ENCODE peak calls at places on chromosomes 6 and 20, in six cellular contexts. One of them, this sample, is unnamed.

GRCh38 chr20:45407783-45408645 is at the start of gene DBNDD2:
- DNase-seq in A549: no peak
- DNase-seq in breast epithelium: no peak
- DNase-seq in adrenal gland: no peak
- DNase-seq in esophagus squamous epithelium: no peak
- DNase-seq in IMR-90: no peak
- DNase-seq in this sample: no peak

GRCh38 chr6:157995458-157995857 is 13.8 kb downstream of the SYNJ2 start:
- DNase-seq in A549: no peak
- DNase-seq in breast epithelium: no peak
- DNase-seq in adrenal gland: no peak
- DNase-seq in esophagus squamous epithelium: no peak
- DNase-seq in IMR-90: no peak
- DNase-seq in this sample: no peak

GRCh38 chr20:35307666-35308653 is 15.7 kb upstream of the FAM83C start:
- DNase-seq in A549: no peak
- DNase-seq in breast epithelium: peak; percentile 88
- DNase-seq in adrenal gland: peak; percentile 72
- DNase-seq in esophagus squamous epithelium: no peak
- DNase-seq in IMR-90: peak; percentile 83
- DNase-seq in this sample: peak; percentile 50

GRCh38 chr6:46421239-46421638 is 70.0 kb downstream of the RCAN2 start:
- DNase-seq in A549: no peak
- DNase-seq in breast epithelium: no peak
- DNase-seq in adrenal gland: no peak
- DNase-seq in esophagus squamous epithelium: no peak
- DNase-seq in IMR-90: no peak
- DNase-seq in this sample: no peak

GRCh38 chr20:8851446-8851845 is 217.4 kb upstream of the PLCB4 start:
- DNase-seq in A549: no peak
- DNase-seq in breast epithelium: no peak
- DNase-seq in adrenal gland: no peak
- DNase-seq in esophagus squamous epithelium: no peak
- DNase-seq in IMR-90: no peak
- DNase-seq in this sample: no peak

GRCh38 chr6:143513410-143513809 is 1.9 kb upstream of the FUCA2 start:
- DNase-seq in A549: no peak
- DNase-seq in breast epithelium: no peak
- DNase-seq in adrenal gland: no peak
- DNase-seq in esophagus squamous epithelium: no peak
- DNase-seq in IMR-90: no peak
- DNase-seq in this sample: no peak

GRCh38 chr20:3068986-3069900 is 2.2 kb upstream of the OXT start:
- DNase-seq in A549: no peak
- DNase-seq in breast epithelium: no peak
- DNase-seq in adrenal gland: peak; percentile 82
- DNase-seq in esophagus squamous epithelium: no peak
- DNase-seq in IMR-90: peak; percentile 36
- DNase-seq in this sample: no peak

GRCh38 chr20:20815711-20816455 is 103.4 kb upstream of the RALGAPA2 start:
- DNase-seq in A549: no peak
- DNase-seq in breast epithelium: no peak
- DNase-seq in adrenal gland: no peak
- DNase-seq in esophagus squamous epithelium: no peak
- DNase-seq in IMR-90: no peak
- DNase-seq in this sample: no peak

GRCh38 chr6:125693480-125693879 is 56.0 kb upstream of the HEY2 start:
- DNase-seq in A549: no peak
- DNase-seq in breast epithelium: no peak
- DNase-seq in adrenal gland: no peak
- DNase-seq in esophagus squamous epithelium: no peak
- DNase-seq in IMR-90: no peak
- DNase-seq in this sample: no peak

GRCh38 chr6:16540804-16541752 is 220.2 kb downstream of the ATXN1 start:
- DNase-seq in A549: no peak
- DNase-seq in breast epithelium: no peak
- DNase-seq in adrenal gland: no peak
- DNase-seq in esophagus squamous epithelium: no peak
- DNase-seq in IMR-90: no peak
- DNase-seq in this sample: no peak

GRCh38 chr6:37052027-37052628 is 46.7 kb downstream of the FGD2 start:
- DNase-seq in A549: no peak
- DNase-seq in breast epithelium: no peak
- DNase-seq in adrenal gland: no peak
- DNase-seq in esophagus squamous epithelium: no peak
- DNase-seq in IMR-90: no peak
- DNase-seq in this sample: no peak

GRCh38 chr6:169802790-169803189 is 51.4 kb downstream of the ERMARD start:
- DNase-seq in A549: no peak
- DNase-seq in breast epithelium: no peak
- DNase-seq in adrenal gland: no peak
- DNase-seq in esophagus squamous epithelium: no peak
- DNase-seq in IMR-90: peak; percentile 22
- DNase-seq in this sample: no peak

GRCh38 chr20:855466-856360 is 22.2 kb downstream of the FAM110A start:
- DNase-seq in A549: no peak
- DNase-seq in breast epithelium: no peak
- DNase-seq in adrenal gland: no peak
- DNase-seq in esophagus squamous epithelium: no peak
- DNase-seq in IMR-90: no peak
- DNase-seq in this sample: no peak

GRCh38 chr6:130575971-130576370 is 210.2 kb downstream of the TMEM200A start:
- DNase-seq in A549: no peak
- DNase-seq in breast epithelium: no peak
- DNase-seq in adrenal gland: no peak
- DNase-seq in esophagus squamous epithelium: no peak
- DNase-seq in IMR-90: no peak
- DNase-seq in this sample: no peak

GRCh38 chr6:42038811-42039408 is 11.4 kb upstream of the TAF8 start:
- DNase-seq in A549: no peak
- DNase-seq in breast epithelium: no peak
- DNase-seq in adrenal gland: no peak
- DNase-seq in esophagus squamous epithelium: no peak
- DNase-seq in IMR-90: peak; percentile 44
- DNase-seq in this sample: no peak

GRCh38 chr20:55271370-55271769 is 733.9 kb downstream of the CBLN4 start:
- DNase-seq in A549: no peak
- DNase-seq in breast epithelium: no peak
- DNase-seq in adrenal gland: no peak
- DNase-seq in esophagus squamous epithelium: no peak
- DNase-seq in IMR-90: no peak
- DNase-seq in this sample: no peak

GRCh38 chr20:5400164-5400762 is 83.5 kb upstream of the PROKR2 start:
- DNase-seq in A549: no peak
- DNase-seq in breast epithelium: no peak
- DNase-seq in adrenal gland: no peak
- DNase-seq in esophagus squamous epithelium: no peak
- DNase-seq in IMR-90: peak; percentile 16
- DNase-seq in this sample: no peak

GRCh38 chr6:90144396-90144795 is 152.2 kb downstream of the BACH2 start:
- DNase-seq in A549: no peak
- DNase-seq in breast epithelium: no peak
- DNase-seq in adrenal gland: no peak
- DNase-seq in esophagus squamous epithelium: no peak
- DNase-seq in IMR-90: no peak
- DNase-seq in this sample: no peak

GRCh38 chr6:168827484-168827883 is 386.5 kb downstream of the SMOC2 start:
- DNase-seq in A549: no peak
- DNase-seq in breast epithelium: no peak
- DNase-seq in adrenal gland: no peak
- DNase-seq in esophagus squamous epithelium: no peak
- DNase-seq in IMR-90: no peak
- DNase-seq in this sample: no peak

GRCh38 chr6:37979392-37980221 is 160.1 kb downstream of the ZFAND3 start:
- DNase-seq in A549: no peak
- DNase-seq in breast epithelium: no peak
- DNase-seq in adrenal gland: no peak
- DNase-seq in esophagus squamous epithelium: no peak
- DNase-seq in IMR-90: no peak
- DNase-seq in this sample: no peak

GRCh38 chr6:75563032-75563431 is 38.6 kb upstream of the SENP6 start:
- DNase-seq in A549: peak; percentile 21
- DNase-seq in breast epithelium: no peak
- DNase-seq in adrenal gland: no peak
- DNase-seq in esophagus squamous epithelium: no peak
- DNase-seq in IMR-90: peak; percentile 47
- DNase-seq in this sample: no peak

GRCh38 chr6:33316603-33317417 is 734 bp downstream of the ZBTB22 start:
- DNase-seq in A549: no peak
- DNase-seq in breast epithelium: no peak
- DNase-seq in adrenal gland: peak; percentile 66
- DNase-seq in esophagus squamous epithelium: no peak
- DNase-seq in IMR-90: no peak
- DNase-seq in this sample: no peak
- H3K4me1 ChIP-seq in A549: peaks cover 46% of the 10 kb centered on the region
- H3K4me1 ChIP-seq in breast epithelium: peaks cover 3% of the 10 kb centered on the region
- H3K4me1 ChIP-seq in adrenal gland: peaks cover 52% of the 10 kb centered on the region
- H3K4me1 ChIP-seq in esophagus squamous epithelium: peaks cover 65% of the 10 kb centered on the region
- H3K4me1 ChIP-seq in IMR-90: peaks cover 39% of the 10 kb centered on the region
- H3K4me1 ChIP-seq in this sample: peaks cover 68% of the 10 kb centered on the region

GRCh38 chr6:12066297-12066696 is 54.2 kb downstream of the HIVEP1 start:
- DNase-seq in A549: no peak
- DNase-seq in breast epithelium: no peak
- DNase-seq in adrenal gland: no peak
- DNase-seq in esophagus squamous epithelium: no peak
- DNase-seq in IMR-90: peak; percentile 19
- DNase-seq in this sample: no peak

GRCh38 chr6:12065321-12066140 is 53.4 kb downstream of the HIVEP1 start:
- DNase-seq in A549: no peak
- DNase-seq in breast epithelium: no peak
- DNase-seq in adrenal gland: no peak
- DNase-seq in esophagus squamous epithelium: no peak
- DNase-seq in IMR-90: no peak
- DNase-seq in this sample: no peak

GRCh38 chr6:12071064-12071615 is 59.0 kb downstream of the HIVEP1 start:
- DNase-seq in A549: no peak
- DNase-seq in breast epithelium: no peak
- DNase-seq in adrenal gland: no peak
- DNase-seq in esophagus squamous epithelium: no peak
- DNase-seq in IMR-90: no peak
- DNase-seq in this sample: no peak

GRCh38 chr6:12069891-12070529 is 57.9 kb downstream of the HIVEP1 start:
- DNase-seq in A549: no peak
- DNase-seq in breast epithelium: no peak
- DNase-seq in adrenal gland: no peak
- DNase-seq in esophagus squamous epithelium: no peak
- DNase-seq in IMR-90: no peak
- DNase-seq in this sample: no peak

GRCh38 chr6:12068899-12069557 is 56.9 kb downstream of the HIVEP1 start:
- DNase-seq in A549: no peak
- DNase-seq in breast epithelium: no peak
- DNase-seq in adrenal gland: no peak
- DNase-seq in esophagus squamous epithelium: no peak
- DNase-seq in IMR-90: peak; percentile 18
- DNase-seq in this sample: no peak
- TF ChIP-seq POLR2A in A549: no peak
- TF ChIP-seq POLR2A in breast epithelium: no peak
- TF ChIP-seq POLR2A in adrenal gland: no peak
- TF ChIP-seq POLR2A in esophagus squamous epithelium: no peak
- TF ChIP-seq POLR2A in IMR-90: no peak
- TF ChIP-seq POLR2A in this sample: no peak

DNA sequence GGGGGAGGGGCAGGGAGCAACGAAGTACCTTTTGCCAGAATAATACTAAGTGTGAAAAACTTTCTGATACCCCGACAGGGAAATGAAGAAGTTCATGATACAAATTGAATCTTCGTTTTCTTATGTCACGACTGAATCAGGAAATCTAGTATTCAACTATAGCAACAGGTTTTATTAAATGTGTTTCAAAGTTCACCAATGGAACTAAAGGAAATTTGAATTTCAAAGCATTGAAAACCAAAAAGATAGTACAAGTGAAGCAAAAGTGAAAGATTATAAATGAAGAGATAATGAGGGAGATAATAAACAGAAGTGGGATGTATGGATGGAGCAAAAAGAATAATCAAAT is 333.2 kb downstream of the ADGRB3 start:
- DNase-seq in A549: no peak
- DNase-seq in breast epithelium: no peak
- DNase-seq in adrenal gland: no peak
- DNase-seq in esophagus squamous epithelium: no peak
- DNase-seq in IMR-90: no peak
- DNase-seq in this sample: no peak
- TF ChIP-seq CTCF in A549: no peak
- TF ChIP-seq CTCF in breast epithelium: no peak
- TF ChIP-seq CTCF in adrenal gland: no peak
- TF ChIP-seq CTCF in esophagus squamous epithelium: no peak
- TF ChIP-seq CTCF in IMR-90: no peak
- TF ChIP-seq CTCF in this sample: no peak

GRCh38 chr6:159039885-159040258 is 4.9 kb downstream of the TAGAP start:
- DNase-seq in A549: no peak
- DNase-seq in breast epithelium: no peak
- DNase-seq in adrenal gland: no peak
- DNase-seq in esophagus squamous epithelium: no peak
- DNase-seq in IMR-90: no peak
- DNase-seq in this sample: no peak

GRCh38 chr6:159035891-159036290 is 8.9 kb downstream of the TAGAP start:
- DNase-seq in A549: no peak
- DNase-seq in breast epithelium: no peak
- DNase-seq in adrenal gland: no peak
- DNase-seq in esophagus squamous epithelium: no peak
- DNase-seq in IMR-90: no peak
- DNase-seq in this sample: no peak

GRCh38 chr6:159036673-159037072 is 8.1 kb downstream of the TAGAP start:
- DNase-seq in A549: no peak
- DNase-seq in breast epithelium: no peak
- DNase-seq in adrenal gland: no peak
- DNase-seq in esophagus squamous epithelium: no peak
- DNase-seq in IMR-90: no peak
- DNase-seq in this sample: no peak

GRCh38 chr6:159038914-159039884 is 5.6 kb downstream of the TAGAP start:
- DNase-seq in A549: no peak
- DNase-seq in breast epithelium: no peak
- DNase-seq in adrenal gland: no peak
- DNase-seq in esophagus squamous epithelium: no peak
- DNase-seq in IMR-90: peak; percentile 38
- DNase-seq in this sample: no peak

DNA sequence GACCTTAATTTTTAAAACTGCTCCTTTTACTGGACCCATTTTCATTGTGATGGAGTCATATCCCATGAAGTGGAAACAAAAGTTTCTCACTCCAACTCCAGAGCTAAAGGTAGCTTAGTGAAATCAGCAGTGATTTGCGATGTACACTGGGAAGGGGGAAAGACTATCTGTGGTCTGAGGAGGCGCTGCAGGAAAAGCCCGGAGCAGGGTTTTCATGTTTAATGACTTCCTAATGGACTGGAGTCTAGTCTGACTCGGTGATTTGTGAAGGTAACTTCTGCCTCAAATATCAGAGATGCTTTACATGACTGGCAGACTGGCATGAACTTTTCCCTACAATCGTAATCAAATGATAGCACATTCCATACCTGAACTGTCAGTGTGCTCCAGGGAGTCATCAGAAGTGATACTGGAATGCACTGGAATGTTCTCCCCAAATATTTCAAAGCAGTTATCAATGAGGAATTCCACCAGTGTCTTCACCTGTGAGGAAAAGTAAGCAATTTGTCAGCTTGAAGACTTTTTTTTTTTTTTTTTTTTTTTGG is 7.0 kb downstream of the TAGAP start:
- DNase-seq in A549: no peak
- DNase-seq in breast epithelium: no peak
- DNase-seq in adrenal gland: no peak
- DNase-seq in esophagus squamous epithelium: no peak
- DNase-seq in IMR-90: no peak
- DNase-seq in this sample: no peak
- H3K4me1 ChIP-seq in A549: no peaks in the 10 kb centered on the region
- H3K4me1 ChIP-seq in breast epithelium: no peaks in the 10 kb centered on the region
- H3K4me1 ChIP-seq in adrenal gland: no peaks in the 10 kb centered on the region
- H3K4me1 ChIP-seq in esophagus squamous epithelium: peaks cover 5% of the 10 kb centered on the region
- H3K4me1 ChIP-seq in IMR-90: no peaks in the 10 kb centered on the region
- H3K4me1 ChIP-seq in this sample: peaks cover 10% of the 10 kb centered on the region

GRCh38 chr6:136445063-136445462 is 105.2 kb downstream of the MAP7 start:
- DNase-seq in A549: no peak
- DNase-seq in breast epithelium: no peak
- DNase-seq in adrenal gland: no peak
- DNase-seq in esophagus squamous epithelium: no peak
- DNase-seq in IMR-90: no peak
- DNase-seq in this sample: no peak
- TF ChIP-seq POLR2A in A549: no peak
- TF ChIP-seq POLR2A in breast epithelium: no peak
- TF ChIP-seq POLR2A in adrenal gland: no peak
- TF ChIP-seq POLR2A in esophagus squamous epithelium: no peak
- TF ChIP-seq POLR2A in IMR-90: no peak
- TF ChIP-seq POLR2A in this sample: no peak

This sample was measured in body of pancreas.